ENCODE peak calls at places on chromosomes 6 and 20, in seven cellular contexts. T, V, R, Z, W, N and P are unnamed samples.

GRCh38 chr6:37077459-37078296 is 72.2 kb downstream of the FGD2 start:
- DNase-seq in R (peak), W (no peak), T (peak), Z (no peak), N (peak), V (no peak), P (no peak)

GRCh38 chr20:58169441-58169840 is 59.0 kb downstream of the ANKRD60 start:
- DNase-seq in R (peak), W (no peak), N (no peak), V (no peak), T (peak), Z (no peak), P (no peak)

GRCh38 chr6:133183691-133184090 is 57.5 kb upstream of the EYA4 start:
- DNase-seq in V (no peak), W (no peak), T (no peak), R (no peak), Z (no peak), N (no peak), P (no peak)

GRCh38 chr6:33905081-33905609 is 101.3 kb upstream of the MLN start:
- DNase-seq in W (no peak), T (no peak), R (no peak), V (no peak), Z (peak), N (no peak), P (no peak)

GRCh38 chr20:57772349-57772964 is 62.6 kb upstream of the PMEPA1 start:
- DNase-seq in T (peak), R (no peak), Z (peak), N (peak), V (no peak), W (peak), P (no peak)

GRCh38 chr20:61684583-61685235 is 381.0 kb downstream of the TAF4 start:
- DNase-seq in Z (no peak), R (peak), W (no peak), T (no peak), N (no peak), V (no peak), P (no peak)

GRCh38 chr20:57795977-57796560 is 86.3 kb upstream of the PMEPA1 start:
- DNase-seq in T (no peak), Z (no peak), N (peak), V (no peak), R (peak), W (no peak), P (no peak)

GRCh38 chr6:132068766-132069165 is 117.6 kb upstream of the CCN2 start:
- DNase-seq in T (no peak), R (no peak), N (no peak), Z (no peak), W (no peak), V (no peak), P (no peak)

GRCh38 chr6:18047406-18047805 is 60.0 kb upstream of the KIF13A start:
- DNase-seq in V (no peak), T (peak), Z (no peak), N (no peak), W (no peak), R (no peak), P (no peak)